ENCODE peak calls at places on chromosome 17, in six cellular contexts. One of them, this sample, is unnamed.

GRCh38 chr17:34763727-34764665 is 184.6 kb downstream of the TMEM132E start:
- DNase-seq in foreskin fibroblast: no peak
- DNase-seq in choroid plexus epithelial cell: no peak
- DNase-seq in spleen: no peak
- DNase-seq in astrocyte of the cerebellum: no peak
- DNase-seq in A549: no peak
- DNase-seq in this sample: no peak

GRCh38 chr17:81741594-81742452 is 29.7 kb downstream of the SLC25A10 start:
- DNase-seq in foreskin fibroblast: no peak
- DNase-seq in astrocyte of the cerebellum: no peak
- DNase-seq in A549: no peak
- DNase-seq in choroid plexus epithelial cell: no peak
- DNase-seq in spleen: no peak
- DNase-seq in this sample: no peak

GRCh38 chr17:32746698-32747097 is 130.2 kb downstream of the MYO1D start:
- DNase-seq in astrocyte of the cerebellum: no peak
- DNase-seq in spleen: no peak
- DNase-seq in choroid plexus epithelial cell: peak
- DNase-seq in A549: no peak
- DNase-seq in foreskin fibroblast: peak
- DNase-seq in this sample: no peak

GRCh38 chr17:66494023-66494803 is 191.8 kb downstream of the PRKCA start:
- DNase-seq in foreskin fibroblast: peak
- DNase-seq in choroid plexus epithelial cell: peak
- DNase-seq in astrocyte of the cerebellum: no peak
- DNase-seq in A549: peak
- DNase-seq in spleen: no peak
- DNase-seq in this sample: peak

GRCh38 chr17:55005520-55005919 is 37.0 kb downstream of the STXBP4 start:
- DNase-seq in astrocyte of the cerebellum: no peak
- DNase-seq in foreskin fibroblast: peak
- DNase-seq in choroid plexus epithelial cell: peak
- DNase-seq in spleen: no peak
- DNase-seq in A549: peak
- DNase-seq in this sample: peak

GRCh38 chr17:66523378-66524174 is 221.2 kb downstream of the PRKCA start:
- DNase-seq in foreskin fibroblast: peak
- DNase-seq in spleen: no peak
- DNase-seq in astrocyte of the cerebellum: no peak
- DNase-seq in A549: no peak
- DNase-seq in choroid plexus epithelial cell: peak
- DNase-seq in this sample: no peak

GRCh38 chr17:82029990-82030469 is 1.4 kb upstream of the RAC3 start:
- DNase-seq in choroid plexus epithelial cell: no peak
- DNase-seq in astrocyte of the cerebellum: no peak
- DNase-seq in spleen: peak
- DNase-seq in A549: no peak
- DNase-seq in foreskin fibroblast: no peak
- DNase-seq in this sample: no peak

GRCh38 chr17:40399185-40399584 is 18.5 kb downstream of the TOP2A start:
- DNase-seq in foreskin fibroblast: peak
- DNase-seq in spleen: no peak
- DNase-seq in A549: peak
- DNase-seq in astrocyte of the cerebellum: peak
- DNase-seq in choroid plexus epithelial cell: peak
- DNase-seq in this sample: peak

GRCh38 chr17:50181155-50181554 is 15.3 kb downstream of the SGCA start:
- DNase-seq in spleen: no peak
- DNase-seq in A549: no peak
- DNase-seq in choroid plexus epithelial cell: no peak
- DNase-seq in astrocyte of the cerebellum: no peak
- DNase-seq in foreskin fibroblast: no peak
- DNase-seq in this sample: no peak

GRCh38 chr17:70184770-70185169 is 15.4 kb downstream of the KCNJ2 start:
- DNase-seq in A549: peak
- DNase-seq in spleen: no peak
- DNase-seq in astrocyte of the cerebellum: no peak
- DNase-seq in foreskin fibroblast: peak
- DNase-seq in choroid plexus epithelial cell: peak
- DNase-seq in this sample: no peak

GRCh38 chr17:57017625-57018024 is 39.7 kb downstream of the SCPEP1 start:
- DNase-seq in astrocyte of the cerebellum: no peak
- DNase-seq in A549: no peak
- DNase-seq in choroid plexus epithelial cell: no peak
- DNase-seq in spleen: no peak
- DNase-seq in foreskin fibroblast: no peak
- DNase-seq in this sample: no peak

GRCh38 chr17:59627269-59627668 is 7.6 kb downstream of the CLTC start:
- DNase-seq in spleen: no peak
- DNase-seq in foreskin fibroblast: no peak
- DNase-seq in A549: no peak
- DNase-seq in choroid plexus epithelial cell: no peak
- DNase-seq in astrocyte of the cerebellum: no peak
- DNase-seq in this sample: no peak

GRCh38 chr17:81608605-81609004 is 28.3 kb downstream of the NPLOC4 start:
- DNase-seq in astrocyte of the cerebellum: no peak
- DNase-seq in spleen: no peak
- DNase-seq in choroid plexus epithelial cell: no peak
- DNase-seq in A549: no peak
- DNase-seq in foreskin fibroblast: no peak
- DNase-seq in this sample: no peak

GRCh38 chr17:30565073-30565935 is 88.1 kb downstream of the GOSR1 start:
- DNase-seq in choroid plexus epithelial cell: peak
- DNase-seq in foreskin fibroblast: no peak
- DNase-seq in astrocyte of the cerebellum: no peak
- DNase-seq in spleen: no peak
- DNase-seq in A549: peak
- DNase-seq in this sample: no peak

GRCh38 chr17:82013341-82013740 is 9.3 kb downstream of the CENPX start:
- DNase-seq in choroid plexus epithelial cell: no peak
- DNase-seq in astrocyte of the cerebellum: no peak
- DNase-seq in spleen: no peak
- DNase-seq in foreskin fibroblast: no peak
- DNase-seq in A549: no peak
- DNase-seq in this sample: no peak

GRCh38 chr17:9750488-9750887 is 40.9 kb downstream of the DHRS7C start:
- DNase-seq in foreskin fibroblast: no peak
- DNase-seq in choroid plexus epithelial cell: no peak
- DNase-seq in A549: no peak
- DNase-seq in spleen: no peak
- DNase-seq in astrocyte of the cerebellum: no peak
- DNase-seq in this sample: no peak

GRCh38 chr17:61946359-61946758 is 18.6 kb upstream of the INTS2 start:
- DNase-seq in A549: no peak
- DNase-seq in choroid plexus epithelial cell: no peak
- DNase-seq in spleen: no peak
- DNase-seq in foreskin fibroblast: no peak
- DNase-seq in astrocyte of the cerebellum: no peak
- DNase-seq in this sample: no peak
- TF ChIP-seq CTCF in A549: no peak
- TF ChIP-seq CTCF in choroid plexus epithelial cell: no peak
- TF ChIP-seq CTCF in spleen: no peak
- TF ChIP-seq CTCF in foreskin fibroblast: no peak
- TF ChIP-seq CTCF in astrocyte of the cerebellum: no peak
- TF ChIP-seq CTCF in this sample: no peak

DNA sequence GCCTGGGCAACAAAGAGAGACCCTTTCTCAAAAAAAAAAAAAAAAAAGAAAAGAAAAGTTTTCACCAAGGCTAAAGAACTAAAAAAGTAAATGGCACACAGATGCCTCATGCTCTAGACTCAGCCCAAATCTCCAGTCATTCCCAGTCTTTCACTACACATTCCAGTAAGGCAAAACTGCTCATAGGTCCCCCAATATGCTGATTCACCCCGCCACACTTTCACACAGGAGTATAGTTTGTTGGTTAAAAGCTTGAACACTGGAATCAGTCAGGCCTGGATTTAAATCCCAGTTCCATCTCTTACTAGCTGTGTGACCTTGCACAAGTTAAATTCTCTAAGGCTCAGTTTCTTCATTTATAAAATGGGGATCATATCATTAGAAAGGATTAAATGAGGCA is 1.9 kb downstream of the PIGS start:
- DNase-seq in astrocyte of the cerebellum: no peak
- DNase-seq in spleen: no peak
- DNase-seq in choroid plexus epithelial cell: no peak
- DNase-seq in foreskin fibroblast: no peak
- DNase-seq in A549: no peak
- DNase-seq in this sample: no peak
- H3K4me3 ChIP-seq in astrocyte of the cerebellum: no peak
- H3K4me3 ChIP-seq in spleen: peak
- H3K4me3 ChIP-seq in choroid plexus epithelial cell: no peak
- H3K4me3 ChIP-seq in foreskin fibroblast: no peak
- H3K4me3 ChIP-seq in A549: no peak
- H3K4me3 ChIP-seq in this sample: no peak

DNA sequence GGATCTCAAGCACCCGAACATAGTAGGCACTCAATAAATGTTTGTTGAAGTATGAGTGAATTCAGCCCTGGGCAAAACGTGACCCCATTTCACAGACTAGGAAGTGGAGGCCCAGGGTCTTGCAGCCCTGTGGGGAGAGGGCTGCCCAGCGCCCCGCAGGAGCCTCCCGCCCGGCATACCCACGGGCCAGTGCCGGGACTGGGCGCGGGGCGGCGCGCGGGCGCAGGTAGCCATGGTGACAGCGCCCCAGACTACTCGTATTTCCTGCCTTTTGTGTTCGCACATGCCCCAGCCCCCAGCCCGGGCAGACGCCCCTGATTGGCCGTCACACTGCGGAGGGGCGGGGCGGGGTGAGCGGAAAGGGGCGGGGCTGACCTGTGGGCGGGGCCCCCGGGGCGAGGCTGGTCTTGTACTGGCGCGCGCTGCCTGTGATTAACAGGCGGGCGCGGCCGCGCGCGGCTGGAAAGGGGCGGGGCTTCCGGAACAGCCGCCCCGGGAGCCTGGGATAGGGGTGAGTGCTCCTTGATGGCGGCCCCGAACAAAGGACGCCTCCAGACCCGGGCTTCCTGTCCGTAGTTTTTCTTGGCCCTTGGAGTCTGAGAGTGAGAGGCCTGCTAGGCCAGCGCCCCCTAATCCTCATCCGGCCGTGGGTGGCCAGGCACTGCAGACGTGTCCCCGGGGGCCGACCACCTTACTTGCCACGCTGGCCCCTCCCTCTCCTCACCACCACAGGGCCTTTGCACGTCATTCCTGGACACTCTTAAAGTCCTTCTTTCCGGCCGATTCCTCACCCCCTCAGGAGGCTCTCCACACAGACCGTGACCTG is 71.0 kb downstream of the RAI1 start:
- DNase-seq in foreskin fibroblast: peak
- DNase-seq in astrocyte of the cerebellum: peak
- DNase-seq in A549: peak
- DNase-seq in choroid plexus epithelial cell: peak
- DNase-seq in spleen: peak
- DNase-seq in this sample: peak
- TF ChIP-seq CTCF in foreskin fibroblast: peak
- TF ChIP-seq CTCF in astrocyte of the cerebellum: peak
- TF ChIP-seq CTCF in A549: peak
- TF ChIP-seq CTCF in choroid plexus epithelial cell: no peak
- TF ChIP-seq CTCF in spleen: peak
- TF ChIP-seq CTCF in this sample: peak

GRCh38 chr17:20995873-20996723 is 46.7 kb downstream of the USP22 start:
- DNase-seq in spleen: peak
- DNase-seq in A549: no peak
- DNase-seq in foreskin fibroblast: no peak
- DNase-seq in astrocyte of the cerebellum: no peak
- DNase-seq in choroid plexus epithelial cell: no peak
- DNase-seq in this sample: no peak
- H3K4me3 ChIP-seq in spleen: no peak
- H3K4me3 ChIP-seq in A549: no peak
- H3K4me3 ChIP-seq in foreskin fibroblast: no peak
- H3K4me3 ChIP-seq in astrocyte of the cerebellum: no peak
- H3K4me3 ChIP-seq in choroid plexus epithelial cell: no peak
- H3K4me3 ChIP-seq in this sample: no peak

GRCh38 chr17:17350491-17351355 is 47.5 kb downstream of the NT5M start:
- DNase-seq in foreskin fibroblast: peak
- DNase-seq in spleen: peak
- DNase-seq in A549: no peak
- DNase-seq in astrocyte of the cerebellum: no peak
- DNase-seq in choroid plexus epithelial cell: peak
- DNase-seq in this sample: no peak
- TF ChIP-seq CTCF in foreskin fibroblast: no peak
- TF ChIP-seq CTCF in spleen: no peak
- TF ChIP-seq CTCF in A549: no peak
- TF ChIP-seq CTCF in astrocyte of the cerebellum: no peak
- TF ChIP-seq CTCF in choroid plexus epithelial cell: no peak
- TF ChIP-seq CTCF in this sample: no peak

GRCh38 chr17:39071573-39071972 is 79.9 kb downstream of the PLXDC1 start:
- DNase-seq in spleen: no peak
- DNase-seq in A549: no peak
- DNase-seq in astrocyte of the cerebellum: no peak
- DNase-seq in foreskin fibroblast: no peak
- DNase-seq in choroid plexus epithelial cell: no peak
- DNase-seq in this sample: no peak
- H3K4me3 ChIP-seq in spleen: no peak
- H3K4me3 ChIP-seq in A549: no peak
- H3K4me3 ChIP-seq in astrocyte of the cerebellum: no peak
- H3K4me3 ChIP-seq in foreskin fibroblast: no peak
- H3K4me3 ChIP-seq in choroid plexus epithelial cell: no peak
- H3K4me3 ChIP-seq in this sample: no peak

GRCh38 chr17:68598074-68598473 is 3.1 kb downstream of the FAM20A start:
- DNase-seq in choroid plexus epithelial cell: no peak
- DNase-seq in foreskin fibroblast: no peak
- DNase-seq in astrocyte of the cerebellum: no peak
- DNase-seq in spleen: no peak
- DNase-seq in A549: no peak
- DNase-seq in this sample: no peak
- TF ChIP-seq CTCF in choroid plexus epithelial cell: no peak
- TF ChIP-seq CTCF in foreskin fibroblast: no peak
- TF ChIP-seq CTCF in astrocyte of the cerebellum: no peak
- TF ChIP-seq CTCF in spleen: no peak
- TF ChIP-seq CTCF in A549: no peak
- TF ChIP-seq CTCF in this sample: no peak

GRCh38 chr17:44988256-44988942 is 20.3 kb upstream of the C1QL1 start:
- DNase-seq in astrocyte of the cerebellum: no peak
- DNase-seq in spleen: no peak
- DNase-seq in foreskin fibroblast: no peak
- DNase-seq in A549: no peak
- DNase-seq in choroid plexus epithelial cell: no peak
- DNase-seq in this sample: no peak
- H3K4me3 ChIP-seq in astrocyte of the cerebellum: no peak
- H3K4me3 ChIP-seq in spleen: no peak
- H3K4me3 ChIP-seq in foreskin fibroblast: no peak
- H3K4me3 ChIP-seq in A549: no peak
- H3K4me3 ChIP-seq in choroid plexus epithelial cell: no peak
- H3K4me3 ChIP-seq in this sample: no peak

GRCh38 chr17:47715669-47716325 is 17.2 kb upstream of the TBX21 start:
- DNase-seq in A549: no peak
- DNase-seq in foreskin fibroblast: no peak
- DNase-seq in spleen: no peak
- DNase-seq in astrocyte of the cerebellum: no peak
- DNase-seq in choroid plexus epithelial cell: no peak
- DNase-seq in this sample: no peak

GRCh38 chr17:47717845-47718621 is 15.0 kb upstream of the TBX21 start:
- DNase-seq in A549: no peak
- DNase-seq in choroid plexus epithelial cell: no peak
- DNase-seq in spleen: no peak
- DNase-seq in astrocyte of the cerebellum: no peak
- DNase-seq in foreskin fibroblast: no peak
- DNase-seq in this sample: no peak

GRCh38 chr17:47716381-47716780 is 16.7 kb upstream of the TBX21 start:
- DNase-seq in spleen: no peak
- DNase-seq in astrocyte of the cerebellum: no peak
- DNase-seq in foreskin fibroblast: no peak
- DNase-seq in choroid plexus epithelial cell: no peak
- DNase-seq in A549: no peak
- DNase-seq in this sample: no peak

GRCh38 chr17:47718634-47719405 is 14.2 kb upstream of the TBX21 start:
- DNase-seq in choroid plexus epithelial cell: no peak
- DNase-seq in spleen: no peak
- DNase-seq in astrocyte of the cerebellum: no peak
- DNase-seq in A549: no peak
- DNase-seq in foreskin fibroblast: no peak
- DNase-seq in this sample: no peak

GRCh38 chr17:47717261-47717697 is 15.8 kb upstream of the TBX21 start:
- DNase-seq in astrocyte of the cerebellum: no peak
- DNase-seq in spleen: peak
- DNase-seq in foreskin fibroblast: no peak
- DNase-seq in choroid plexus epithelial cell: no peak
- DNase-seq in A549: no peak
- DNase-seq in this sample: no peak
- TF ChIP-seq CTCF in astrocyte of the cerebellum: peak
- TF ChIP-seq CTCF in spleen: peak
- TF ChIP-seq CTCF in foreskin fibroblast: peak
- TF ChIP-seq CTCF in choroid plexus epithelial cell: peak
- TF ChIP-seq CTCF in A549: peak
- TF ChIP-seq CTCF in this sample: peak

This sample was measured in HFF-Myc.